ENCODE peak calls at places on chromosome 14, in four cellular contexts. B is HCT116, W is hepatocyte, M is heart left ventricle. E is an unnamed sample.
A peak's percentile ranks its signal among the peaks of the same experiment; 100 is the strongest.

GRCh38 chr14:78403278-78403815 is 233.2 kb downstream of the NRXN3 start:
- DNase-seq in M (no peak), B (no peak), W (peak; percentile 21), E (no peak)

GRCh38 chr14:77059276-77059934 is 30.9 kb upstream of the IRF2BPL start:
- DNase-seq in W (peak; percentile 60), M (peak; percentile 65), B (peak; percentile 67), E (no peak)

GRCh38 chr14:24058260-24058950 is 6.6 kb downstream of the CARMIL3 start:
- DNase-seq in W (peak; percentile 79), B (no peak), M (peak; percentile 65), E (peak; percentile 13)

GRCh38 chr14:72599579-72600470 is 294.1 kb downstream of the DPF3 start:
- DNase-seq in B (no peak), M (no peak), W (no peak), E (no peak)

GRCh38 chr14:44053422-44053821 is 453.7 kb downstream of the FSCB start:
- DNase-seq in B (no peak), M (no peak), W (no peak), E (no peak)

GRCh38 chr14:40280652-40281051 is 848.4 kb upstream of the FBXO33 start:
- DNase-seq in B (no peak), W (no peak), M (no peak), E (no peak)

GRCh38 chr14:84493779-84494178 is 1036.2 kb upstream of the FLRT2 start:
- DNase-seq in W (no peak), M (no peak), B (no peak), E (no peak)

GRCh38 chr14:76055330-76055729 is 69.8 kb downstream of the IFT43 start:
- DNase-seq in B (no peak), M (no peak), W (no peak), E (no peak)

GRCh38 chr14:23141706-23142467 is 22.8 kb upstream of the CEBPE start:
- DNase-seq in M (peak; percentile 88), B (no peak), W (peak; percentile 50), E (peak; percentile 74)

GRCh38 chr14:72775923-72776554 is 117.9 kb downstream of the DPF3 start:
- DNase-seq in M (peak; percentile 37), W (no peak), B (no peak), E (no peak)

GRCh38 chr14:38211258-38211735 is 3.6 kb downstream of the SSTR1 start:
- DNase-seq in W (peak; percentile 12), B (no peak), M (no peak), E (no peak)

GRCh38 chr14:82084813-82085212 is 551.2 kb upstream of the SEL1L start:
- DNase-seq in M (no peak), W (no peak), B (no peak), E (no peak)

GRCh38 chr14:80364274-80364673 is 153.0 kb upstream of the DIO2 start:
- DNase-seq in B (no peak), W (peak; percentile 20), M (no peak), E (no peak)

GRCh38 chr14:104364830-104365229 is 214.7 kb upstream of the C14orf180 start:
- DNase-seq in W (no peak), M (no peak), B (no peak), E (no peak)

GRCh38 chr14:65131176-65131765 is 29.0 kb upstream of the MAX start:
- DNase-seq in M (no peak), B (peak; percentile 27), W (peak; percentile 75), E (no peak)

GRCh38 chr14:44463386-44464004 is 43.6 kb downstream of the FSCB start:
- DNase-seq in W (no peak), B (no peak), M (no peak), E (no peak)

GRCh38 chr14:90666571-90666970 is 149.7 kb downstream of the TTC7B start:
- DNase-seq in B (no peak), M (no peak), W (no peak), E (no peak)

GRCh38 chr14:59116984-59117415 is 71.5 kb upstream of the DAAM1 start:
- DNase-seq in M (no peak), B (peak; percentile 89), W (peak; percentile 44), E (no peak)

GRCh38 chr14:38210168-38210567 is 2.5 kb downstream of the SSTR1 start:
- DNase-seq in W (peak; percentile 16), B (no peak), M (no peak), E (no peak)

GRCh38 chr14:102775855-102776760 is 1.1 kb upstream of the TRAF3 start:
- DNase-seq in B (no peak), M (no peak), W (peak; percentile 72), E (no peak)

GRCh38 chr14:105926415-105927093 is 400.2 kb downstream of the TMEM121 start:
- DNase-seq in B (no peak), W (no peak), M (peak; percentile 12), E (no peak)
- H3K9me3 ChIP-seq in B (no peaks in the 10 kb centered on the region), W (no peaks in the 10 kb centered on the region), M (peaks cover 17% of the 10 kb centered on the region), E (no peaks in the 10 kb centered on the region)

GRCh38 chr14:105929327-105930081 is 403.1 kb downstream of the TMEM121 start:
- DNase-seq in M (peak; percentile 11), W (no peak), B (no peak), E (no peak)

GRCh38 chr14:105924951-105925591 is 398.7 kb downstream of the TMEM121 start:
- DNase-seq in M (peak; percentile 9), B (no peak), W (no peak), E (no peak)

GRCh38 chr14:105927661-105928060 is 401.3 kb downstream of the TMEM121 start:
- DNase-seq in M (no peak), B (no peak), W (no peak), E (no peak)

GRCh38 chr14:105927094-105927475 is 400.7 kb downstream of the TMEM121 start:
- DNase-seq in B (no peak), M (peak; percentile 13), W (no peak), E (no peak)

DNA sequence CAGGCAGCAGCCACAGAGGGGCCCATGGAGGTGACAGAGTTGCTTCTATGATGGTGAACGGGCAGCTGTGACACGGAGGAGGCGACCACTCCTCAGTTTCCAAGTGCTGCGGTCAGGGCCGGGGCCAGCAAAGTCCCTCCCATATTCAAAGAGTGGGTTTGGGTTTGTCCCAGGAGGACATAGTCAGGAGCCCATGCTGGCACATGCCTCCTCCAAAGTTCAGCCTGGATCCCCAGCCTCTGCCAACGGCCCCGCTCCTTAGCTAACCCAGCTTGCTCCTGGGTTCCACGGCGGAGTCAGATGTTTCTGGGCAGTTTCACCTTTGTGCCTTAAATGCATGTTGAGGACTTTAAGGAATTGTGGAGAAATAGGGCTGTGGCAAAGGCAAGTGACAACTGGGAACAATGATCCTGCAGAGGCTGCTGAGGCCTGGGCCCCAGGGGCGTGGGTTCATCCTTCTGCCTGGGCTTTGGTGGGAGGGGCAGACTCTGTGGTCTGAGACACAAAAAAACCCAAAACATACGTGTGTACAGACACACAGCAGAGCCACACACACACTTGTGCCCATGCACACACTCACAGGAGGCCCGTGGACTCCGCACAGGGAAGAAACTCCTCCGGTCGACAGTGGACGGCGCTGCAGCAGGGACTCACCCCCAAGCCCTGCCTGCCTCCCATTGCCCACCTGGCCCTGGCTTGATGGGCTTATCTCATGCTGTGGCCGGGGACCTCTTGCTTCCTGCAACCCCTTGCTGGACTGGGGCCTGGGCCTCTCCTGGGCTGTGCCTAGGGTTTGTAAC is 399.4 kb downstream of the TMEM121 start:
- DNase-seq in B (no peak), M (peak; percentile 18), W (no peak), E (no peak)
- H3K9me3 ChIP-seq in B (no peaks in the 10 kb centered on the region), M (peaks cover 17% of the 10 kb centered on the region), W (no peaks in the 10 kb centered on the region), E (no peaks in the 10 kb centered on the region)

GRCh38 chr14:25552826-25553225 is 502.9 kb upstream of the STXBP6 start:
- DNase-seq in W (no peak), B (no peak), M (no peak), E (no peak)
- H3K9me3 ChIP-seq in W (no peaks in the 10 kb centered on the region), B (peaks cover 7% of the 10 kb centered on the region), M (no peaks in the 10 kb centered on the region), E (peaks cover 4% of the 10 kb centered on the region)

GRCh38 chr14:99125616-99126431 is 146.2 kb downstream of the BCL11B start:
- DNase-seq in M (no peak), W (no peak), B (no peak), E (no peak)
- H3K9me3 ChIP-seq in M (no peaks in the 10 kb centered on the region), W (no peaks in the 10 kb centered on the region), B (no peaks in the 10 kb centered on the region), E (no peaks in the 10 kb centered on the region)

DNA sequence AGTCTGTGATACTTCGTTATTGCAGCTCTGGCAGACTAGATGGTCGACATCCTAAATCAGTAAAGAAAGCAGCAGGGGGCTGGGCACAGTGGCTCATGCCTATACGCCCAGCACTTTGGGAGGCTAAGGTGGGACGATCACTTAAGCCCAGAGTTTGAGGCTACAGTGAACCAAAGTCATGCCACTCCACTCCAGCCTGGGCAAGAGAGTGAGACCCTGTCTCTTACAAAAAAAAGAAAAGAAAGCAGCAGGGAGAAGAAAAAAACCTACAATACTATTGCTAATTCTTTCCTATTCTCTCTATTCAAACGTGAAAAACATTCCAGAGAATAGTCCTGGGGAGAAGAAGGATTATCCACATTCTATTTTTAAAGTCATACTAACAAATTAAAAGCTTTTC is 79.5 kb downstream of the DCAF5 start:
- DNase-seq in M (no peak), B (no peak), W (no peak), E (peak; percentile 9)
- H3K9me3 ChIP-seq in M (no peaks in the 10 kb centered on the region), B (no peaks in the 10 kb centered on the region), W (no peaks in the 10 kb centered on the region), E (no peaks in the 10 kb centered on the region)

DNA sequence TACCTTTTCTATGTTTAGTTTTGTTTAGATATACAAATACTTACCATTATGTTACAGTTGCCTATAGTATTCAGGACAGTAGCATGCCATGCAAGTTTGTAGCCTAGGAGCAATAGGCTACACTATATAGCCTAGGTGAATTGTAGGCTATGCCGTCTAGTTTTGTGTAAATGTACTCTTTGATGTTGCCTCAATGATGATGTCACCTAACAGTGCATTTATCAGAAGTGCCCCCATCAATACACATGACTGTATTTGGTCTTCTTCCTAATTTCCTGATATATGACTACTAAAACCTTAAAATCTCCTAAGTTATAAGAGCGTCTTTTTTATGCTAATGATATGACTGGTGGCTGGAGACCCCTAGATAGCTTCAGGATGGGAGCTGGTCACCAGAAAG is 394.4 kb upstream of the STXBP6 start:
- DNase-seq in B (no peak), M (no peak), W (no peak), E (no peak)
- H3K9me3 ChIP-seq in B (peaks cover 11% of the 10 kb centered on the region), M (no peaks in the 10 kb centered on the region), W (no peaks in the 10 kb centered on the region), E (no peaks in the 10 kb centered on the region)

DNA sequence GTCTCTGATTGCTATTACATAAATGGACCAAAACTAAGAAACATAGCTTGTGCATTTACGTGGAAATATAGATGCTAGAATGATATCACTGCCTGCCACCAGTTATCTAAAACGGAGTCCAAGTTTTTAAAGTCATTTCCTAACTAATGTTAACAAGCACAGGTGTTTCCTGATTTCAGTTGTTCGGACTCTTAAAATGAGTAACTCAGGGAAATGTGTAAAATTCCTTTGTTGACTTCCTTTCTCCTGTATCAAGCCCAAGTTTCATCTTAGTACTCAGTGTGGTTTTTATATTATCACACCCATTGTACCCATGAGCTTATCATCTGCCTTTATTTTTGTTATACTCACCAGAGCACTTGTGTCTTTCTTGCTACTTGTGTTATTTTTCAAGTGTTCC is 13.2 kb upstream of the PRKCH start:
- DNase-seq in M (no peak), W (no peak), B (no peak), E (no peak)
- H3K9me3 ChIP-seq in M (no peaks in the 10 kb centered on the region), W (no peaks in the 10 kb centered on the region), B (peaks cover 4% of the 10 kb centered on the region), E (no peaks in the 10 kb centered on the region)

E was measured in HAP-1.